ENCODE peak calls at places on chromosomes 4 and X, in seven cellular contexts. J is left ventricle myocardium inferior, D is bronchial epithelial cell, R is body of pancreas, H is WERI-Rb-1, S is lung, G is GM23338. I is an unnamed sample.

GRCh38 chrX:22652596-22652995 is 347.2 kb upstream of the DDX53 start:
- DNase-seq in D (peak), S (no peak), H (no peak), G (peak), J (no peak), R (no peak), I (peak)

GRCh38 chr4:167000141-167000852 is 234.0 kb downstream of the SPOCK3 start:
- DNase-seq in R (no peak), S (no peak), G (no peak), D (peak), H (no peak), J (no peak), I (no peak)

GRCh38 chrX:150414228-150414627 is 51.1 kb downstream of the MAMLD1 start:
- DNase-seq in G (no peak), D (no peak), J (no peak), R (no peak), S (no peak), H (no peak), I (no peak)

GRCh38 chrX:34956915-34957314 is 14.3 kb downstream of the FAM47B start:
- DNase-seq in H (no peak), S (no peak), R (no peak), D (peak), J (no peak), G (no peak), I (peak)

GRCh38 chr4:99362768-99363167 is 10.2 kb upstream of the ADH1C start:
- DNase-seq in H (no peak), R (no peak), J (no peak), D (no peak), S (no peak), G (no peak), I (no peak)

GRCh38 chr4:113316879-113317278 is 267.4 kb downstream of the ANK2 start:
- DNase-seq in J (no peak), R (no peak), H (no peak), S (no peak), D (no peak), G (peak), I (no peak)

GRCh38 chrX:39262641-39263040 is 461.4 kb downstream of the MID1IP1 start:
- DNase-seq in G (no peak), J (no peak), D (peak), S (no peak), R (no peak), H (no peak), I (no peak)

GRCh38 chr4:385934-386707 is 48.5 kb downstream of the ZNF141 start:
- DNase-seq in S (no peak), J (no peak), G (peak), R (no peak), D (no peak), H (no peak), I (no peak)

GRCh38 chr4:83013931-83014330 is 3.3 kb upstream of the LIN54 start:
- DNase-seq in J (no peak), R (no peak), S (no peak), G (no peak), D (no peak), H (no peak), I (no peak)

GRCh38 chr4:172758586-172759340 is 409.8 kb upstream of the GALNT7 start:
- DNase-seq in G (no peak), D (peak), S (no peak), H (no peak), J (no peak), R (no peak), I (peak)

GRCh38 chrX:120428309-120428708 is 40.8 kb downstream of the LAMP2 start:
- DNase-seq in S (no peak), G (no peak), J (no peak), R (no peak), H (no peak), D (no peak), I (no peak)

DNA sequence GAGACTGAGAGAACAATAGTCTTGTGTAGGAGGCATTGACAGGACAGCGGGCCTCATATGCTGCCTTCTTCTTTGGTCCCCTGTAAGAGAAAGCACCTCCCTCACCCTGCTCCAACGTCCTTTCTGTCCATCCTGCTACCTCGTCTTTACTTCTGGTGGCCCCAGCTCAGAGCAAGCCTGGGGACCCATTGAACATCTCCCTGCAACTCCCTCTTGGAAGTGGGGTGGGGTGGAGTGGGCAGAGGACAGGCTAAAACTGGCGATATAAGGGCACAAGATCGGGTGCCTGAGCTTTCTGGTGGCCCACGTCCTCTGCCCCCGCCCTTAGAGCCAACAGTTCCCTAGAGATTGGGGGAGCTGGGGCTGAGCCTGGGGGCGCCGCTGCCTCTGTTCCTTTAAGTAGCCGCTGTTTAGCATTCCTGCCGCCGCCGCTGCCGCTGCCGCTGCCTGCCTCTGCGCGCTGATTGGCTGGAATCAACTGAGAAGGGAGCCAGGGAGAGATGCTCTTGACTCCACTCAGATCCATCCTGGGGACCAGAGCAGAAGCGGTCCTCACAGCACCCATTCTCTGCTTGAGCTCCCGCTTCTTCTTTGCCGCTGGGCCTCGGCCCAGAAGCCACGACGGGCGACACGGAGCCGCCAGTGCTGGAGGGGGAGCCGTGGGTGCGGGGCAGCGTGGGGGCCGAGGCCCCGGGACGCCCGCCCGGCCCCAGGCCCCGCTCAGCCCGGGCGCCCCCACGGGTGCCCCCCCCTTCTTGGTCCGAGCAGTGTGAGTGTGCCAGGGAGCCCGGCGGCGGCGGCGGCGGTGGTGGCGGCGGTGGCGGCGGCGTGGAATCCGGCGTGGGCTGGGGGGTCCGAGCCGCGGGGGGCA is at the start of gene DLG3:
- DNase-seq in R (peak), G (peak), J (no peak), H (peak), S (no peak), D (no peak), I (peak)
- H3K4me3 ChIP-seq in R (no peak), G (peak), J (peak), H (no peak), S (no peak), D (no peak), I (peak)

GRCh38 chrX:83588409-83588808 is 80.3 kb downstream of the POU3F4 start:
- DNase-seq in J (no peak), H (no peak), R (no peak), D (no peak), G (no peak), S (no peak), I (no peak)

DNA sequence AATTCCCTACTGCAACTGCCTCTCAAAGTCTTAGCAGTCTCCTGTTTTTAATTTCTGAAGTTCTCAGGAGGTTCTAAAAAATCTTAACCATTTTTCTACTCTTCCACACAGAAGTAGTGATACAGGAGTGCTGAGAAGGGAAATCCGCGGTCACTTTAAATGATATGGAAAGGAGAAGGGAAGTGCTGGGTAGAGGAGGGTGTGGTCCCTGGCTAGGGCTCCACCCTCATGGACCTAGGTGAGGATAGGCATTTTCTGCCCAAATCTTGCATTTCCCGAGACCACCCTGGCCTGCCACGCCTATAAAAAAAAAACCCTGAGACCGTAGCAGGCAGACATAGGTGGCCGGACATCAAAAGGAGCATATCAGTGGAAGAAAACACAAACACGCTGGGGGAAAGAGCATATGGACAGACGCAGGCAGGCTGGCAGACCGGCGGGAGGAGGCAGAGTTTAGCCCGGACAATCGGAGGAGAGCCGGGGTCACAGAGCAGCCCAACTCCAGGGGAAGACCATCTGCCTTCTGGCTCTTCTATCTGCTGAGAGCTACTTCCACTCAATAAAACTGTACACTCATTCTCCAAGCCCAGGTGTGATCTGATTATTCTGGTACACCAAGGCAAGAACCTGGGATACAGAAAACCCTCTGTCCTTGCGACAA is 85.7 kb downstream of the POU3F4 start:
- DNase-seq in R (no peak), S (no peak), J (no peak), H (no peak), D (no peak), G (no peak), I (no peak)
- H3K4me3 ChIP-seq in R (no peak), S (no peak), J (no peak), H (no peak), D (no peak), G (no peak), I (no peak)

GRCh38 chr4:125317526-125317880 is 2.7 kb downstream of the FAT4 start:
- DNase-seq in J (peak), G (peak), S (no peak), R (no peak), H (peak), D (peak), I (peak)
- H3K4me3 ChIP-seq in J (peak), G (peak), S (peak), R (no peak), H (peak), D (peak), I (peak)

GRCh38 chrX:122591546-122591945 is 592.5 kb upstream of the GRIA3 start:
- DNase-seq in R (no peak), H (no peak), D (no peak), J (no peak), S (no peak), G (peak), I (no peak)
- H3K4me3 ChIP-seq in R (no peak), H (no peak), D (no peak), J (no peak), S (no peak), G (no peak), I (no peak)

GRCh38 chr4:150581611-150582010 is 340 bp upstream of the MAB21L2 start:
- DNase-seq in S (no peak), H (no peak), J (no peak), D (no peak), R (no peak), G (peak), I (no peak)
- H3K4me3 ChIP-seq in S (no peak), H (no peak), J (peak), D (no peak), R (no peak), G (peak), I (no peak)

GRCh38 chrX:51332188-51332942 is at the start of gene NUDT10:
- DNase-seq in R (peak), G (peak), J (peak), H (no peak), D (peak), S (no peak), I (peak)
- H3K4me3 ChIP-seq in R (no peak), G (peak), J (peak), H (no peak), D (peak), S (peak), I (peak)